ENCODE peak calls at places on chromosomes 3 and 15, in seven cellular contexts. One of them, this sample, is unnamed.

GRCh38 chr3:129576514-129577345 is 29.7 kb downstream of the PLXND1 start:
- DNase-seq in glutamatergic neuron: no peak
- DNase-seq in HFF-Myc: no peak
- DNase-seq in endothelial cell: no peak
- DNase-seq in tibial nerve: no peak
- DNase-seq in choroid plexus epithelial cell: no peak
- DNase-seq in psoas muscle: no peak
- DNase-seq in this sample: no peak

GRCh38 chr15:63043391-63044076 is 987 bp downstream of the TPM1 start:
- DNase-seq in glutamatergic neuron: peak
- DNase-seq in HFF-Myc: no peak
- DNase-seq in endothelial cell: peak
- DNase-seq in tibial nerve: no peak
- DNase-seq in choroid plexus epithelial cell: no peak
- DNase-seq in psoas muscle: peak
- DNase-seq in this sample: no peak

GRCh38 chr15:25711164-25711563 is 152.0 kb downstream of the ATP10A start:
- DNase-seq in glutamatergic neuron: no peak
- DNase-seq in HFF-Myc: no peak
- DNase-seq in endothelial cell: no peak
- DNase-seq in tibial nerve: no peak
- DNase-seq in choroid plexus epithelial cell: no peak
- DNase-seq in psoas muscle: no peak
- DNase-seq in this sample: no peak

GRCh38 chr15:67082007-67082536 is 16.7 kb downstream of the SMAD3 start:
- DNase-seq in glutamatergic neuron: no peak
- DNase-seq in HFF-Myc: no peak
- DNase-seq in endothelial cell: no peak
- DNase-seq in tibial nerve: no peak
- DNase-seq in choroid plexus epithelial cell: no peak
- DNase-seq in psoas muscle: no peak
- DNase-seq in this sample: no peak

GRCh38 chr3:146189519-146190173 is 28.7 kb upstream of the PLOD2 start:
- DNase-seq in glutamatergic neuron: no peak
- DNase-seq in HFF-Myc: no peak
- DNase-seq in endothelial cell: peak
- DNase-seq in tibial nerve: no peak
- DNase-seq in choroid plexus epithelial cell: peak
- DNase-seq in psoas muscle: no peak
- DNase-seq in this sample: no peak

GRCh38 chr3:66910721-66911120 is 87.4 kb upstream of the KBTBD8 start:
- DNase-seq in glutamatergic neuron: no peak
- DNase-seq in HFF-Myc: no peak
- DNase-seq in endothelial cell: no peak
- DNase-seq in tibial nerve: no peak
- DNase-seq in choroid plexus epithelial cell: no peak
- DNase-seq in psoas muscle: no peak
- DNase-seq in this sample: no peak

GRCh38 chr15:86016750-86017149 is 62.9 kb upstream of the AGBL1 start:
- DNase-seq in glutamatergic neuron: no peak
- DNase-seq in HFF-Myc: no peak
- DNase-seq in endothelial cell: no peak
- DNase-seq in tibial nerve: no peak
- DNase-seq in choroid plexus epithelial cell: no peak
- DNase-seq in psoas muscle: no peak
- DNase-seq in this sample: no peak

GRCh38 chr3:195896361-195897080 is 11.8 kb downstream of the TNK2 start:
- DNase-seq in glutamatergic neuron: no peak
- DNase-seq in HFF-Myc: no peak
- DNase-seq in endothelial cell: no peak
- DNase-seq in tibial nerve: no peak
- DNase-seq in choroid plexus epithelial cell: peak
- DNase-seq in psoas muscle: no peak
- DNase-seq in this sample: no peak

GRCh38 chr3:129942296-129942695 is 32.2 kb upstream of the TRH start:
- DNase-seq in glutamatergic neuron: peak
- DNase-seq in HFF-Myc: peak
- DNase-seq in endothelial cell: peak
- DNase-seq in tibial nerve: peak
- DNase-seq in choroid plexus epithelial cell: peak
- DNase-seq in psoas muscle: peak
- DNase-seq in this sample: peak

GRCh38 chr15:66927326-66928077 is 137.9 kb upstream of the SMAD3 start:
- DNase-seq in glutamatergic neuron: no peak
- DNase-seq in HFF-Myc: no peak
- DNase-seq in endothelial cell: no peak
- DNase-seq in tibial nerve: no peak
- DNase-seq in choroid plexus epithelial cell: peak
- DNase-seq in psoas muscle: no peak
- DNase-seq in this sample: no peak

GRCh38 chr15:89462198-89462912 is 34.0 kb downstream of the RHCG start:
- DNase-seq in glutamatergic neuron: no peak
- DNase-seq in HFF-Myc: no peak
- DNase-seq in endothelial cell: no peak
- DNase-seq in tibial nerve: no peak
- DNase-seq in choroid plexus epithelial cell: peak
- DNase-seq in psoas muscle: no peak
- DNase-seq in this sample: no peak

GRCh38 chr3:197363553-197364409 is 65.4 kb upstream of the DLG1 start:
- DNase-seq in glutamatergic neuron: no peak
- DNase-seq in HFF-Myc: no peak
- DNase-seq in endothelial cell: no peak
- DNase-seq in tibial nerve: no peak
- DNase-seq in choroid plexus epithelial cell: no peak
- DNase-seq in psoas muscle: no peak
- DNase-seq in this sample: no peak

GRCh38 chr3:9732753-9733115 is 1.2 kb downstream of the BRPF1 start:
- DNase-seq in glutamatergic neuron: no peak
- DNase-seq in HFF-Myc: no peak
- DNase-seq in endothelial cell: no peak
- DNase-seq in tibial nerve: no peak
- DNase-seq in choroid plexus epithelial cell: no peak
- DNase-seq in psoas muscle: no peak
- DNase-seq in this sample: no peak

GRCh38 chr3:187136936-187137335 is 2.4 kb downstream of the RPL39L start:
- DNase-seq in glutamatergic neuron: no peak
- DNase-seq in HFF-Myc: no peak
- DNase-seq in endothelial cell: no peak
- DNase-seq in tibial nerve: no peak
- DNase-seq in choroid plexus epithelial cell: peak
- DNase-seq in psoas muscle: no peak
- DNase-seq in this sample: no peak

GRCh38 chr3:160434071-160434470 is 15.5 kb downstream of the TRIM59 start:
- DNase-seq in glutamatergic neuron: no peak
- DNase-seq in HFF-Myc: no peak
- DNase-seq in endothelial cell: no peak
- DNase-seq in tibial nerve: no peak
- DNase-seq in choroid plexus epithelial cell: peak
- DNase-seq in psoas muscle: no peak
- DNase-seq in this sample: no peak

GRCh38 chr3:133040696-133041523 is 2.7 kb downstream of the TMEM108 start:
- DNase-seq in glutamatergic neuron: peak
- DNase-seq in HFF-Myc: peak
- DNase-seq in endothelial cell: peak
- DNase-seq in tibial nerve: peak
- DNase-seq in choroid plexus epithelial cell: peak
- DNase-seq in psoas muscle: peak
- DNase-seq in this sample: no peak

GRCh38 chr3:70911719-70912118 is 599.3 kb upstream of the MDFIC2 start:
- DNase-seq in glutamatergic neuron: no peak
- DNase-seq in HFF-Myc: no peak
- DNase-seq in endothelial cell: no peak
- DNase-seq in tibial nerve: no peak
- DNase-seq in choroid plexus epithelial cell: no peak
- DNase-seq in psoas muscle: no peak
- DNase-seq in this sample: no peak

GRCh38 chr3:191051037-191051436 is 148.0 kb upstream of the OSTN start:
- DNase-seq in glutamatergic neuron: no peak
- DNase-seq in HFF-Myc: no peak
- DNase-seq in endothelial cell: no peak
- DNase-seq in tibial nerve: no peak
- DNase-seq in choroid plexus epithelial cell: peak
- DNase-seq in psoas muscle: no peak
- DNase-seq in this sample: no peak

GRCh38 chr3:129608087-129608935 is 1.8 kb upstream of the PLXND1 start:
- DNase-seq in glutamatergic neuron: no peak
- DNase-seq in HFF-Myc: no peak
- DNase-seq in endothelial cell: peak
- DNase-seq in tibial nerve: no peak
- DNase-seq in choroid plexus epithelial cell: peak
- DNase-seq in psoas muscle: no peak
- DNase-seq in this sample: no peak

GRCh38 chr3:8983026-8983425 is 19.8 kb upstream of the RAD18 start:
- DNase-seq in glutamatergic neuron: no peak
- DNase-seq in HFF-Myc: no peak
- DNase-seq in endothelial cell: no peak
- DNase-seq in tibial nerve: no peak
- DNase-seq in choroid plexus epithelial cell: no peak
- DNase-seq in psoas muscle: no peak
- DNase-seq in this sample: no peak

GRCh38 chr3:23959147-23959900 is 14.2 kb downstream of the NR1D2 start:
- DNase-seq in glutamatergic neuron: no peak
- DNase-seq in HFF-Myc: peak
- DNase-seq in endothelial cell: no peak
- DNase-seq in tibial nerve: no peak
- DNase-seq in choroid plexus epithelial cell: peak
- DNase-seq in psoas muscle: no peak
- DNase-seq in this sample: no peak

GRCh38 chr3:128922804-128923459 is 43.5 kb downstream of the ACAD9 start:
- DNase-seq in glutamatergic neuron: no peak
- DNase-seq in HFF-Myc: no peak
- DNase-seq in endothelial cell: no peak
- DNase-seq in tibial nerve: no peak
- DNase-seq in choroid plexus epithelial cell: no peak
- DNase-seq in psoas muscle: no peak
- DNase-seq in this sample: no peak

GRCh38 chr3:101571028-101571895 is 2.7 kb upstream of the PCNP start:
- DNase-seq in glutamatergic neuron: no peak
- DNase-seq in HFF-Myc: no peak
- DNase-seq in endothelial cell: no peak
- DNase-seq in tibial nerve: no peak
- DNase-seq in choroid plexus epithelial cell: no peak
- DNase-seq in psoas muscle: no peak
- DNase-seq in this sample: no peak

GRCh38 chr15:38696120-38696727 is 131.6 kb upstream of the RASGRP1 start:
- DNase-seq in glutamatergic neuron: no peak
- DNase-seq in HFF-Myc: no peak
- DNase-seq in endothelial cell: no peak
- DNase-seq in tibial nerve: no peak
- DNase-seq in choroid plexus epithelial cell: peak
- DNase-seq in psoas muscle: no peak
- DNase-seq in this sample: no peak

GRCh38 chr3:141051641-141052569 is 758 bp downstream of the SPSB4 start:
- DNase-seq in glutamatergic neuron: peak
- DNase-seq in HFF-Myc: no peak
- DNase-seq in endothelial cell: peak
- DNase-seq in tibial nerve: no peak
- DNase-seq in choroid plexus epithelial cell: peak
- DNase-seq in psoas muscle: peak
- DNase-seq in this sample: no peak
- TF ChIP-seq CTCF in glutamatergic neuron: no peak
- TF ChIP-seq CTCF in HFF-Myc: peak
- TF ChIP-seq CTCF in endothelial cell: no peak
- TF ChIP-seq CTCF in tibial nerve: no peak
- TF ChIP-seq CTCF in choroid plexus epithelial cell: no peak
- TF ChIP-seq CTCF in psoas muscle: no peak
- TF ChIP-seq CTCF in this sample: no peak

DNA sequence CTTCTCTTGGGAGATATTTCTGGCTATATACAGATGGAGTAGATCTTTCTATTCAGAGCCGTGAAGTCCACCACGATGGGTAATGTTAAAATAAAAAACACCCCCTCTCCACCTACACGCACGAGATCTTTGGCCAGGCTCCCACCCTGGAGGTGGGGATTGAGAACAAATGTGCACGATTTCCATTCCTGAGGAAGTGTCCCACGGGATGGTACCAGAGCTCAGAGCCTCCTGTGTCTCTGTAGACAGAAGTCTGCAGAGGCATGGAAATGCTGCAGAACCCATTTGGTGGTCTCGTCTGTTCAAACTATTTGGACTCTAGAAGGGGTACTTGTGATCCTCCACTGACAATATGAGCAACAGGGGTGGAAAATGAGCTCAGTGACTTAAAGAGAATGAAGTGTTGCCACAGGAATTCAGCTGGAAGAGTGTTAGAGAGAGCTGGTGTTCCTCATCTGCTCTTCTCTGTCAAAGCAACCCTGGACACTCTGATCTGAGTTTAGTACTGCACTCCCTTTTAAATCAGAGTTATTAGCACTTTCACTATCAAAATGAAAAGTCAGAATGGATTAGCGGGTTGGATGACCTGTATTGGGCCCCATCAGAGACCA is 211.9 kb upstream of the EIF1B start:
- DNase-seq in glutamatergic neuron: no peak
- DNase-seq in HFF-Myc: no peak
- DNase-seq in endothelial cell: no peak
- DNase-seq in tibial nerve: no peak
- DNase-seq in choroid plexus epithelial cell: no peak
- DNase-seq in psoas muscle: no peak
- DNase-seq in this sample: no peak
- TF ChIP-seq CTCF in glutamatergic neuron: no peak
- TF ChIP-seq CTCF in HFF-Myc: no peak
- TF ChIP-seq CTCF in endothelial cell: no peak
- TF ChIP-seq CTCF in tibial nerve: no peak
- TF ChIP-seq CTCF in choroid plexus epithelial cell: no peak
- TF ChIP-seq CTCF in psoas muscle: no peak
- TF ChIP-seq CTCF in this sample: no peak

DNA sequence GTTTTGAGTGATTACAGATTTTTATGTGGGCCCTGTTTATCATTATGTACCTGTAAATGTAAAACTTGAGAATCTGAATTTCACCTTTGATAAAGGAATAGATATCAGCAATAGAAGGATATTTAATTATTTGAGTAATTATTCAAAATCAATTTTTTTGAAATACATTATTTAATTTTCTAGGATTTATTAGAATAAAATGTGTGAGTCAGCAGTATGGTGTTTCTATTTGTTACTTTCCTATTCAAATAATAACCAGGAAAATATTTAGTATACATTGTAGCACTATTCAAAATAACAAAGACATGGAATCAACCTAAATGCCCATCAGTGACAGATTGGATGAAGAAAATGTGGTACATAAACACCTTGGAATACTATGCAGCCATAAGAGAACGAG is 22.1 kb downstream of the CAPN7 start:
- DNase-seq in glutamatergic neuron: no peak
- DNase-seq in HFF-Myc: no peak
- DNase-seq in endothelial cell: no peak
- DNase-seq in tibial nerve: no peak
- DNase-seq in choroid plexus epithelial cell: no peak
- DNase-seq in psoas muscle: no peak
- DNase-seq in this sample: no peak
- TF ChIP-seq CTCF in glutamatergic neuron: no peak
- TF ChIP-seq CTCF in HFF-Myc: no peak
- TF ChIP-seq CTCF in endothelial cell: no peak
- TF ChIP-seq CTCF in tibial nerve: no peak
- TF ChIP-seq CTCF in choroid plexus epithelial cell: no peak
- TF ChIP-seq CTCF in psoas muscle: no peak
- TF ChIP-seq CTCF in this sample: no peak

DNA sequence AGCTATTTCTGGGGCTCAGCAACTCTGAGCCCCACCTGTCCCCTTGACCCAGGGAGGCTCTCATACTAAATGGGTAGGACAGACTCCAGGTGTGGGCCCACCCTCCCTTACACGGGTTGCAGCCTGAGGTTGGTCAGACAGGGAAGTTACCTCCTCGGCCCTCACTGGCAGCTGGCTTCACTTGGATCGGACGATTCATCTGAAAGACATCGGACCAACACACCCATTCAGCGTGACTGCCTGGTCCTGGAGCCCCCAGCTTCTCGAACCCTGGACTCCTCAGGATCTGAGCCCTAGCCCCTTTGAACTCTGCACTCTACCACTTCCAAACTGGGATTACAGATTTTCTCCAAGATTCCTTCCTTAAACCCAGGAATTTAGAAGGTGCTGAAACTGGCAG is 15.4 kb downstream of the CELF6 start:
- DNase-seq in glutamatergic neuron: no peak
- DNase-seq in HFF-Myc: no peak
- DNase-seq in endothelial cell: no peak
- DNase-seq in tibial nerve: no peak
- DNase-seq in choroid plexus epithelial cell: no peak
- DNase-seq in psoas muscle: no peak
- DNase-seq in this sample: no peak
- TF ChIP-seq CTCF in glutamatergic neuron: no peak
- TF ChIP-seq CTCF in HFF-Myc: no peak
- TF ChIP-seq CTCF in endothelial cell: no peak
- TF ChIP-seq CTCF in tibial nerve: no peak
- TF ChIP-seq CTCF in choroid plexus epithelial cell: no peak
- TF ChIP-seq CTCF in psoas muscle: no peak
- TF ChIP-seq CTCF in this sample: no peak

This sample was measured in omental fat pad.